ENCODE peak calls at places on chromosomes 7 and 10, in seven cellular contexts. F is neural crest cell, C is coronary artery, X is cardiac muscle cell, Y is Peyer's patch, A is fibroblast of mammary gland, E is AG10803. I is an unnamed sample.

GRCh38 chr7:96069361-96069760 is 252.5 kb downstream of the SLC25A13 start:
- DNase-seq in F (no peak), C (no peak), X (no peak), Y (no peak), A (no peak), E (no peak), I (no peak)

GRCh38 chr7:90401989-90402388 is 1.3 kb upstream of the CLDN12 start:
- DNase-seq in F (no peak), C (no peak), X (no peak), Y (no peak), A (peak; percentile 62), E (peak; percentile 42), I (no peak)

GRCh38 chr10:76251773-76252617 is 820.6 kb downstream of the LRMDA start:
- DNase-seq in F (no peak), C (no peak), X (no peak), Y (peak; percentile 28), A (peak; percentile 94), E (peak; percentile 98), I (no peak)

GRCh38 chr7:149321978-149322541 is 60.1 kb downstream of the ZNF783 start:
- DNase-seq in F (no peak), C (no peak), X (no peak), Y (no peak), A (peak; percentile 10), E (peak; percentile 9), I (no peak)

GRCh38 chr10:58414270-58415041 is 29.2 kb downstream of the TFAM start:
- DNase-seq in F (no peak), C (no peak), X (peak; percentile 59), Y (no peak), A (peak; percentile 86), E (peak; percentile 84), I (no peak)

GRCh38 chr10:24721254-24722106 is 2.2 kb downstream of the ARHGAP21 start:
- DNase-seq in F (peak; percentile 22), C (peak; percentile 75), X (peak; percentile 44), Y (no peak), A (no peak), E (peak; percentile 28), I (no peak)

GRCh38 chr10:17599089-17599488 is 18.1 kb downstream of the HACD1 start:
- DNase-seq in F (no peak), C (no peak), X (peak; percentile 18), Y (no peak), A (peak; percentile 53), E (peak; percentile 27), I (no peak)

GRCh38 chr10:71712572-71713134 is 6.9 kb downstream of the C10orf105 start:
- DNase-seq in F (no peak), C (no peak), X (no peak), Y (peak; percentile 34), A (no peak), E (no peak), I (peak; percentile 55)

GRCh38 chr7:1945558-1945957 is 275.5 kb downstream of the ELFN1 start:
- DNase-seq in F (no peak), C (no peak), X (no peak), Y (no peak), A (no peak), E (no peak), I (no peak)

GRCh38 chr7:2025188-2025587 is 207.6 kb downstream of the MAD1L1 start:
- DNase-seq in F (no peak), C (no peak), X (no peak), Y (no peak), A (no peak), E (no peak), I (no peak)

GRCh38 chr7:1160665-1161010 is 642 bp upstream of the ZFAND2A start:
- DNase-seq in F (no peak), C (no peak), X (no peak), Y (no peak), A (peak; percentile 30), E (peak; percentile 40), I (no peak)

GRCh38 chr7:134593530-134594392 is 44.9 kb downstream of the AKR1B15 start:
- DNase-seq in F (no peak), C (peak; percentile 80), X (peak; percentile 44), Y (no peak), A (peak; percentile 87), E (peak; percentile 92), I (no peak)

GRCh38 chr7:112508404-112508803 is 27.6 kb downstream of the LSMEM1 start:
- DNase-seq in F (no peak), C (no peak), X (no peak), Y (no peak), A (no peak), E (no peak), I (no peak)

GRCh38 chr10:80210259-80210658 is 4.9 kb upstream of the ANXA11 start:
- DNase-seq in F (no peak), C (no peak), X (no peak), Y (no peak), A (no peak), E (no peak), I (no peak)

GRCh38 chr10:119025336-119025735 is 4.2 kb upstream of the NANOS1 start:
- DNase-seq in F (no peak), C (peak; percentile 83), X (peak; percentile 32), Y (no peak), A (peak; percentile 78), E (peak; percentile 72), I (no peak)

GRCh38 chr7:28389504-28390385 is 22.6 kb upstream of the CREB5 start:
- DNase-seq in F (no peak), C (no peak), X (peak; percentile 76), Y (no peak), A (peak; percentile 79), E (peak; percentile 68), I (peak; percentile 3)

GRCh38 chr7:101154693-101155102 is 422 bp downstream of the AP1S1 start:
- DNase-seq in F (no peak), C (no peak), X (peak; percentile 30), Y (no peak), A (no peak), E (no peak), I (no peak)

GRCh38 chr7:101153969-101154692 is at the start of gene AP1S1:
- DNase-seq in F (peak; percentile 97), C (peak; percentile 90), X (peak; percentile 95), Y (peak; percentile 97), A (peak; percentile 87), E (peak; percentile 94), I (peak; percentile 96)

GRCh38 chr7:101155303-101155702 is 1.0 kb downstream of the AP1S1 start:
- DNase-seq in F (no peak), C (no peak), X (no peak), Y (no peak), A (no peak), E (no peak), I (no peak)

GRCh38 chr7:101156866-101157589 is 2.8 kb downstream of the AP1S1 start:
- DNase-seq in F (no peak), C (no peak), X (no peak), Y (no peak), A (no peak), E (no peak), I (no peak)

GRCh38 chr7:101156277-101156676 is 2.0 kb downstream of the AP1S1 start:
- DNase-seq in F (no peak), C (no peak), X (no peak), Y (no peak), A (no peak), E (no peak), I (no peak)
- TF ChIP-seq CTCF in F (peak; percentile 25), C (no peak), X (peak; percentile 25), Y (no peak), A (peak; percentile 27), E (peak; percentile 30), I (no peak)

DNA sequence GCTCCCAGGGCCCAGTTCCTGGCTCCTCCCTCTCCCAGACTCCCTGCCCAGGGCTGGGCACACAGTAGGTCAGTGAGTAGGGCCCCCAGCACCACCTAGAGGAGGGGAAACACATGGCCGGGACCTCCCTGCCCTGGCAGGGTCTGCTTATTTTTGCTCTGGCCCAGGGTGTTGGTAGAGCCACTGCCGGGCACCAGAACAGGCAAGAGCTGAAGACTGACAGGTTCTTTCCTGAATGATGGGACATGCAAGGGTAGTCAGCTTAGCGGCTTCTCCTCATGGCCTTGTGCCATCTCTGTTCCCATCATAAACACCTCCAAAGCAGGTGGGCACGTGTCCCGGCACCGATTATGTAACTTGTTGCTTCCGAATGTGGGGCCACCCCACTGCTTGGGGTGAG is 86.5 kb downstream of the NEURL1 start:
- DNase-seq in F (no peak), C (no peak), X (no peak), Y (no peak), A (no peak), E (no peak), I (no peak)
- TF ChIP-seq CTCF in F (no peak), C (no peak), X (no peak), Y (no peak), A (no peak), E (no peak), I (no peak)

GRCh38 chr7:30682131-30683083 is at the start of gene CRHR2:
- DNase-seq in F (peak; percentile 31), C (no peak), X (peak; percentile 69), Y (no peak), A (no peak), E (no peak), I (peak; percentile 56)
- TF ChIP-seq CTCF in F (peak; percentile 58), C (no peak), X (peak; percentile 43), Y (peak; percentile 27), A (no peak), E (no peak), I (peak; percentile 52)

GRCh38 chr10:116263870-116264269 is 9.1 kb downstream of the GFRA1 start:
- DNase-seq in F (no peak), C (no peak), X (no peak), Y (no peak), A (no peak), E (no peak), I (no peak)
- TF ChIP-seq CTCF in F (no peak), C (no peak), X (no peak), Y (no peak), A (no peak), E (no peak), I (no peak)

GRCh38 chr7:108660465-108660864 is 90.8 kb downstream of the DNAJB9 start:
- DNase-seq in F (no peak), C (no peak), X (no peak), Y (no peak), A (no peak), E (no peak), I (no peak)
- TF ChIP-seq CTCF in F (peak; percentile 60), C (no peak), X (peak; percentile 33), Y (no peak), A (peak; percentile 46), E (peak; percentile 18), I (peak; percentile 20)

DNA sequence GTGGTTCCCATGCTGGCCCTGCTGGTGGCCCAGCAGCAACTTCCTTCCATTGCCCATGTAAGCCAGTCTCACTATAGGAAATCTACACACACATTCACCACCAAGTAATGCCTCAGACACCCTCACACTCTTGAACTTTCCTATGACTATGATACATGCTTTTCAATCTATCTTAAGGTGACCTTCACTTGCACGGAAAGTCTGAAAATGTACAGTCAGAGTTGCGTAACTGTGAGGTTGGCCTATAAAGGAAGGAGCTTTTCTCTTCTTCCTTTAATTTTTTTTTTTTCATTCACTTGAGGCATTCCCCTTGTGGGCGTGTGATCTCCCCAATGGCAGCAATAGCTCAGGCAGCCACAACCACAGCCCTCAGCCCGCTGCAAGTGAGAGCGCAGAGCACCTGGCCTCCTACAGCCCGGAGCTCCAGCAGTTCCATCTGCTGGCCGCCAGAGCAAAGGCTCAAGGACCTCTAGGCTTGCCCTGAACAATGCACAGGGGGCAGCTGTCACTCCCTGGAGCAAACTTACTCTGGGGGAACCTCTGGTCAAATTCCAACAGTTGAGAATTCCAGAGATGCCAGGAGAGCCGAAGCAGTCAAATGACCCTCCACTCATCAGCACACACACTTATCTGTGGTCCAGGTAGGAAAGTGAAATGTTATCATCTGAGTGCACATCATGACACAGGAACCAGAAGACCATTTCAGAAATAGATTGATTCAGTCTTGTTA is 123.1 kb upstream of the ADO start:
- DNase-seq in F (no peak), C (no peak), X (peak; percentile 42), Y (peak; percentile 68), A (peak; percentile 18), E (no peak), I (peak; percentile 95)
- TF ChIP-seq CTCF in F (peak; percentile 42), C (no peak), X (no peak), Y (peak; percentile 26), A (no peak), E (no peak), I (peak; percentile 72)

I was measured in activated CD8-positive, alpha-beta T cell treated with anti-CD3 and anti-CD28 coated beads for 36 hours.